ENCODE peak calls at places on chromosomes 3 and 15, in six cellular contexts. F is CD8-positive, alpha-beta memory T cell; V is hepatocyte; Y is naive thymus-derived CD4-positive, alpha-beta T cell; K is prostate gland; E is suprapubic skin. W is an unnamed sample.

GRCh38 chr3:128432301-128432897 is 34.3 kb downstream of the DNAJB8 start:
- DNase-seq in F (no peak), V (no peak), Y (no peak), K (peak; percentile 54), E (no peak), W (no peak)

GRCh38 chr15:80201256-80202015 is 48.6 kb downstream of the FAH start:
- DNase-seq in F (no peak), V (no peak), Y (no peak), K (no peak), E (no peak), W (no peak)

GRCh38 chr3:72437666-72438065 is 410.6 kb downstream of the SHQ1 start:
- DNase-seq in F (no peak), V (no peak), Y (no peak), K (no peak), E (no peak), W (no peak)

GRCh38 chr15:30046414-30046813 is 36.3 kb upstream of the GOLGA8J start:
- DNase-seq in F (no peak), V (no peak), Y (no peak), K (no peak), E (no peak), W (no peak)

GRCh38 chr15:29050870-29051269 is 165.1 kb downstream of the APBA2 start:
- DNase-seq in F (no peak), V (no peak), Y (no peak), K (no peak), E (no peak), W (no peak)

GRCh38 chr15:77607894-77608261 is 24.8 kb downstream of the LINGO1 start:
- DNase-seq in F (no peak), V (no peak), Y (no peak), K (no peak), E (no peak), W (no peak)

GRCh38 chr3:60365360-60365759 is 885.9 kb downstream of the FHIT start:
- DNase-seq in F (no peak), V (no peak), Y (no peak), K (no peak), E (no peak), W (no peak)

GRCh38 chr3:78139166-78139565 is 1099.3 kb downstream of the ROBO2 start:
- DNase-seq in F (no peak), V (no peak), Y (no peak), K (no peak), E (no peak), W (no peak)

GRCh38 chr3:127419641-127420354 is 132.0 kb upstream of the PRR20G start:
- DNase-seq in F (no peak), V (no peak), Y (no peak), K (no peak), E (no peak), W (no peak)

GRCh38 chr3:29427266-29428103 is 146.6 kb downstream of the RBMS3 start:
- DNase-seq in F (no peak), V (no peak), Y (no peak), K (no peak), E (no peak), W (no peak)

GRCh38 chr3:41158947-41159346 is 40.4 kb upstream of the CTNNB1 start:
- DNase-seq in F (no peak), V (peak; percentile 68), Y (no peak), K (no peak), E (no peak), W (no peak)

GRCh38 chr3:51712511-51712931 is 5.7 kb downstream of the GRM2 start:
- DNase-seq in F (no peak), V (no peak), Y (no peak), K (no peak), E (no peak), W (no peak)

GRCh38 chr15:74306801-74307217 is 60.6 kb downstream of the CYP11A1 start:
- DNase-seq in F (no peak), V (peak; percentile 26), Y (no peak), K (no peak), E (no peak), W (no peak)

GRCh38 chr15:73964736-73965093 is 27.4 kb downstream of the STOML1 start:
- DNase-seq in F (peak; percentile 80), V (peak; percentile 80), Y (peak; percentile 85), K (peak; percentile 57), E (peak; percentile 91), W (peak; percentile 80)

GRCh38 chr3:43496740-43497375 is 125.0 kb downstream of the ANO10 start:
- DNase-seq in F (no peak), V (no peak), Y (no peak), K (no peak), E (no peak), W (no peak)

GRCh38 chr3:178966299-178967183 is 105.1 kb downstream of the ZMAT3 start:
- DNase-seq in F (no peak), V (peak; percentile 17), Y (no peak), K (no peak), E (no peak), W (no peak)

DNA sequence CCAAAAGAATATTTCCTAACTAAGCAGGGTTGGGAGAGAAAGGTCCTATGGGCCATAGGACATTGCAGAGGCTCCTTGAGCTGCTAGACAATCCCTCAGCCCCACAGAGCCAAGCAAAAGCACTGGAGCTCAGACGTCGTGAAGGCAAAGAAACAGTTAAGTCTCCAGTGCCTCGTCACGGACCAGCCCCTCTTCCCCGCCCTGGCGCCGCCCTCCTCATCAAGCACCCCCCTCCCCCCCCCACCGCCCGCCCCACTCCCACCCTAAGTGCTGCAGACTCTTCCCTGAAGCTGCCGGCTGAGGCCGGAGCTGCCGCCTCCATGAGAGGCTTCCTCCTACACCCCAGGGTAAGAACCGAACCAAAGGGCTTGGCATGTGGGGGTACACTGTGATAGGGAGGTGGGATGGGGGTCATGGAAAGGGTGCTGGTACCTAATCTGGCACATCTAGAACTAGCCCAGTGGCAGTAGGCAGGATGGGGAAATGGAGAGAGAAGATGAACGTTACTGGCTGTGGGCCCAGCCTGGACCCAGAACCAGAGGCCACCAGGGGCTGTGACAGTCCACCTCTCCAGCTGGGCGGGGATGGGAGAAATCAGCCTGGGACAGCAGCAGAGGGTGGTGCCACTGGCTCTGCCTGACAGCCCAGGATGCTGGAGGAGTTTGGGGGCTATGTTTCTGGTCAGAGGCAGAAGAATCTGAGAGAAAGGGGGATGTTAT is at the start of gene MAP1A:
- DNase-seq in F (no peak), V (peak; percentile 76), Y (no peak), K (no peak), E (no peak), W (no peak)
- H3K27ac ChIP-seq in F (peak within 1 kb of the TSS; percentile 59), V (peak within 1 kb of the TSS; percentile 77), Y (no peak within 1 kb of the TSS), K (peak within 1 kb of the TSS; percentile 40), E (peak within 1 kb of the TSS; percentile 74), W (no peak within 1 kb of the TSS)

DNA sequence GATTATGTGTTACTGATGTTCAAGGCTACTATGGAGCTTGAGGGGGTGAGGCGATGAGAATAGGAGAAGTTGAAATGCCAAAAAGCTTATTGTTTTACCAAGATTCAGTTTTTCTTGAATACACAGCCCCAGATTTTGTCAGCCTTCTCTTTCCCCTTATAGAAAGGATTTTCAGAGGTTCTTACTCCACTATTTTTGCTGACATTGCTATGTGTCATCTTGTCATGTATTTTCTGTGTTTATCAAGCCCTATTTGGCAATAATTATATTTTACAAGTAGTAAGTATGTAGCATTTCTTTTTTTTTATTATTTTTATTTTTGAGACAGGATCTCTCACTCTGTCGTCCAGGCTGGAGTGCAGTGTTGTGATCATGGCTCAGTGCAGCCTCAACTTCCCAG is 133.1 kb downstream of the ATG7 start:
- DNase-seq in F (no peak), V (no peak), Y (no peak), K (no peak), E (no peak), W (no peak)
- H3K4me3 ChIP-seq in F (no peak overlapping the region), V (no peak overlapping the region), Y (no peak overlapping the region), K (no peak overlapping the region), E (no peak overlapping the region), W (no peak overlapping the region)

GRCh38 chr3:8768364-8769087 is 887 bp downstream of the OXTR start:
- DNase-seq in F (no peak), V (no peak), Y (no peak), K (no peak), E (no peak), W (no peak)

GRCh38 chr3:8769088-8769822 is at the start of gene OXTR:
- DNase-seq in F (peak; percentile 7), V (peak; percentile 85), Y (peak; percentile 33), K (peak; percentile 40), E (no peak), W (no peak)

GRCh38 chr3:8766148-8766547 is 3.3 kb downstream of the OXTR start:
- DNase-seq in F (no peak), V (no peak), Y (no peak), K (no peak), E (no peak), W (no peak)

GRCh38 chr3:8767181-8767666 is 2.2 kb downstream of the OXTR start:
- DNase-seq in F (no peak), V (no peak), Y (no peak), K (no peak), E (no peak), W (no peak)

GRCh38 chr3:8767667-8768363 is 1.6 kb downstream of the OXTR start:
- DNase-seq in F (no peak), V (peak; percentile 31), Y (no peak), K (peak; percentile 47), E (no peak), W (no peak)
- H3K4me1 ChIP-seq in F (peaks cover 8% of the 10 kb centered on the region), V (peaks cover 4% of the 10 kb centered on the region), Y (peaks cover 6% of the 10 kb centered on the region), K (peaks cover 4% of the 10 kb centered on the region), E (peaks cover 26% of the 10 kb centered on the region), W (no peaks in the 10 kb centered on the region)

DNA sequence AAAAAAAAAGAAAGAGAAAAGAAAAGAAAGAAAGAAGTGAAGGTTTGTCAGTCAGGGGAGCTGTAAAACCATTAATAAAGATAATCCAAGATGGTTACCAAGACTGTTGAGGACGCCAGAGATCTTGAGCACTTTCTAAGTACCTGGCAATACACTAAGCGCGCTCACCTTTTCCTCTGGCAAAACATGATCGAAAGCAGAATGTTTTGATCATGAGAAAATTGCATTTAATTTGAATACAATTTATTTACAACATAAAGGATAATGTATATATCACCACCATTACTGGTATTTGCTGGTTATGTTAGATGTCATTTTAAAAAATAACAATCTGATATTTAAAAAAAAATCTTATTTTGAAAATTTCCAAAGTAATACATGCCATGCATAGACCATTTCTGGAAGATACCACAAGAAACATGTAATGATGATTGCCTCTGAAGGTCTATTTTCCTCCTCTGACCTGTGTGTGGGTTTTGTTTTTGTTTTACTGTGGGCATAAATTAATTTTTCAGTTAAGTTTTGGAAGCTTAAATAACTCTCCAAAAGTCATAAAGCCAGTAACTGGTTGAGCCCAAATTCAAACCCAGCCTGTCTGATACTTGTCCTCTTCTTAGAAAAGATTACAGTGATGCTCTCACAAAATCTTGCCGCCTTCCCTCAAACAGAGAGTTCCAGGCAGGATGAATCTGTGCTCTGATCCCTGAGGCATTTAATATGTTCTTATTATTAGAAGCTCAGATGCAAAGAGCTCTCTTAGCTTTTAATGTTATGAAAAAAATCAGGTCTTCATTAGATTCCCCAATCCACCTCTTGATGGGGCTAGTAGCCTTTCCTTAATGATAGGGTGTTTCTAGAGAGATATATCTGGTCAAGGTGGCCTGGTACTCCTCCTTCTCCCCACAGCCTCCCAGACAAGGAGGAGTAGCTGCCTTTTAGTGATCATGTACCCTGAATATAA is 2.0 kb downstream of the B2M start:
- DNase-seq in F (no peak), V (no peak), Y (no peak), K (no peak), E (no peak), W (no peak)
- H3K27ac ChIP-seq in F (peak overlapping the region; percentile 100), V (peak overlapping the region; percentile 99), Y (peak overlapping the region; percentile 95), K (peak overlapping the region; percentile 99), E (peak overlapping the region; percentile 99), W (peak overlapping the region; percentile 100)

GRCh38 chr3:143753456-143753855 is 94.8 kb downstream of the SLC9A9 start:
- DNase-seq in F (no peak), V (no peak), Y (no peak), K (no peak), E (no peak), W (no peak)
- H3K4me3 ChIP-seq in F (no peak overlapping the region), V (no peak overlapping the region), Y (no peak overlapping the region), K (no peak overlapping the region), E (no peak overlapping the region), W (no peak overlapping the region)

GRCh38 chr3:65950340-65951326 is 88.1 kb downstream of the MAGI1 start:
- DNase-seq in F (no peak), V (no peak), Y (no peak), K (no peak), E (no peak), W (no peak)
- H3K4me1 ChIP-seq in F (no peaks in the 10 kb centered on the region), V (peaks cover 54% of the 10 kb centered on the region), Y (no peaks in the 10 kb centered on the region), K (peaks cover 8% of the 10 kb centered on the region), E (peaks cover 32% of the 10 kb centered on the region), W (no peaks in the 10 kb centered on the region)

W was measured in effector memory CD4-positive, alpha-beta T cell.